ENCODE peak calls at places on chromosome 20, in ten cellular contexts. R, U, H, O, E, A, C, Q, X and F are unnamed samples.

GRCh38 chr20:3277686-3278465 is 38.9 kb upstream of the SLC4A11 start:
- DNase-seq in C (no peak), A (no peak), H (no peak), U (no peak), Q (no peak), R (no peak), O (no peak), E (no peak), X (no peak), F (no peak)

GRCh38 chr20:52060794-52061714 is 130.5 kb downstream of the ZFP64 start:
- DNase-seq in O (peak; percentile 23), A (no peak), E (no peak), R (peak; percentile 26), X (no peak), H (no peak), Q (no peak), C (peak; percentile 59), U (no peak), F (peak; percentile 3)

GRCh38 chr20:2451422-2451821 is 19.2 kb downstream of the SNRPB start:
- DNase-seq in Q (no peak), O (peak; percentile 57), U (no peak), X (no peak), C (no peak), R (no peak), E (no peak), H (no peak), A (no peak), F (no peak)

GRCh38 chr20:37669062-37669772 is 24.6 kb upstream of the CTNNBL1 start:
- DNase-seq in X (no peak), H (peak; percentile 7), E (no peak), Q (no peak), O (peak; percentile 41), R (no peak), A (no peak), U (no peak), C (no peak), F (no peak)

GRCh38 chr20:31967830-31968249 is at the start of gene XKR7:
- DNase-seq in A (peak; percentile 26), E (no peak), X (peak; percentile 36), C (no peak), R (no peak), O (no peak), Q (no peak), U (no peak), H (no peak), F (peak; percentile 48)

GRCh38 chr20:19546648-19547047 is 211.4 kb upstream of the RIN2 start:
- DNase-seq in C (no peak), H (no peak), X (no peak), O (no peak), E (no peak), U (no peak), R (no peak), A (no peak), Q (no peak), F (no peak)

GRCh38 chr20:47189060-47189459 is 167.4 kb downstream of the ZMYND8 start:
- DNase-seq in C (no peak), E (no peak), O (no peak), R (no peak), Q (no peak), H (peak; percentile 19), A (no peak), X (no peak), U (no peak), F (no peak)

GRCh38 chr20:48605364-48606116 is 222.3 kb downstream of the PREX1 start:
- DNase-seq in A (no peak), R (no peak), C (no peak), Q (no peak), H (no peak), O (no peak), E (no peak), X (no peak), U (no peak), F (no peak)

GRCh38 chr20:52972190-52972937 is at the start of gene TSHZ2:
- DNase-seq in H (peak; percentile 77), X (no peak), C (peak; percentile 21), O (peak; percentile 77), E (peak; percentile 45), U (no peak), Q (peak; percentile 21), A (peak; percentile 39), R (peak; percentile 19), F (no peak)

GRCh38 chr20:46607849-46608497 is 43.3 kb downstream of the SLC13A3 start:
- DNase-seq in H (no peak), Q (no peak), R (no peak), E (no peak), O (no peak), C (no peak), X (no peak), U (no peak), A (no peak), F (no peak)

GRCh38 chr20:18032977-18033892 is 24.5 kb downstream of the OVOL2 start:
- DNase-seq in C (no peak), X (no peak), E (no peak), H (no peak), U (no peak), R (no peak), A (no peak), O (no peak), Q (no peak), F (no peak)